ENCODE peak calls at places on chromosomes 6 and 20, in nine cellular contexts. K is testis; H is foreskin fibroblast; G is neural crest cell; I is kidney epithelial cell; J is CD4-positive, alpha-beta T cell; A is uterus; Z is omental fat pad; S is MCF 10A. B is an unnamed sample.

GRCh38 chr6:30889921-30890645 is 5.8 kb downstream of the DDR1 start:
- DNase-seq in K (no peak), H (no peak), G (no peak), I (no peak), J (no peak), A (peak), Z (no peak), S (peak), B (no peak)

GRCh38 chr6:92369309-92369708 is 1050.0 kb downstream of the EPHA7 start:
- DNase-seq in K (no peak), H (no peak), G (no peak), I (no peak), J (no peak), A (no peak), Z (no peak), S (no peak), B (no peak)

GRCh38 chr6:32151885-32152311 is at the start of gene PRRT1:
- DNase-seq in K (no peak), H (peak), G (no peak), I (no peak), J (no peak), A (no peak), Z (no peak), S (no peak), B (no peak)

GRCh38 chr20:2210646-2211556 is 84.9 kb upstream of the TGM3 start:
- DNase-seq in K (peak), H (peak), G (no peak), I (no peak), J (no peak), A (no peak), Z (no peak), S (peak), B (no peak)

GRCh38 chr20:25539742-25540201 is 45.6 kb downstream of the NINL start:
- DNase-seq in K (no peak), H (peak), G (no peak), I (no peak), J (no peak), A (no peak), Z (no peak), S (no peak), B (no peak)

GRCh38 chr6:34065470-34066283 is 80.2 kb downstream of the GRM4 start:
- DNase-seq in K (peak), H (no peak), G (no peak), I (no peak), J (no peak), A (peak), Z (no peak), S (no peak), B (no peak)

GRCh38 chr20:64231621-64232550 is 23.7 kb upstream of the PCMTD2 start:
- DNase-seq in K (no peak), H (no peak), G (no peak), I (no peak), J (no peak), A (no peak), Z (no peak), S (no peak), B (no peak)

GRCh38 chr6:73782911-73783310 is 86.9 kb downstream of the CD109 start:
- DNase-seq in K (no peak), H (no peak), G (no peak), I (no peak), J (no peak), A (no peak), Z (no peak), S (no peak), B (no peak)

GRCh38 chr6:87830834-87831374 is 128.9 kb upstream of the AKIRIN2 start:
- DNase-seq in K (no peak), H (no peak), G (no peak), I (no peak), J (no peak), A (no peak), Z (no peak), S (no peak), B (no peak)

DNA sequence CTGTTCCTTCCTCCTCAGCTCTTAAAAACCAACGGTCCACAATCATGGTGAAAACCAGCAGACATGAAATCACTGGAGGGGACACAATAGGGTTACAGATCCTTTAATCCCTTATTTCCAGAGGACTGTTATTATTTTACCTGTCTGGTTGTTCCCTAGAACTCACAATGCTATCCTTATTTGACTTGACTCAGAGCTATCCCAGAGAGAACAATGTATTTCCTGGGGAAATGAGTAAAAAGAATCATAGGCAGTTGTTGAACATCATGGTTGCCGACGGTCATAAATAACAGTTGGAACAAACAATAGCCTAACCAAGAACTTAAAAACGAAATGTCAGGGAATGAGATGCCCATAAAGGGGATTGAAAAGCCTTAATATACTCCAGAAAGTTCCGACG is 9.3 kb downstream of the OR2H1 start:
- DNase-seq in K (no peak), H (no peak), G (no peak), I (no peak), J (no peak), A (no peak), Z (no peak), S (no peak), B (no peak)
- TF ChIP-seq CTCF in K (no peak), H (no peak), G (no peak), I (no peak), J (no peak), A (no peak), Z (no peak), S (no peak), B (no peak)

DNA sequence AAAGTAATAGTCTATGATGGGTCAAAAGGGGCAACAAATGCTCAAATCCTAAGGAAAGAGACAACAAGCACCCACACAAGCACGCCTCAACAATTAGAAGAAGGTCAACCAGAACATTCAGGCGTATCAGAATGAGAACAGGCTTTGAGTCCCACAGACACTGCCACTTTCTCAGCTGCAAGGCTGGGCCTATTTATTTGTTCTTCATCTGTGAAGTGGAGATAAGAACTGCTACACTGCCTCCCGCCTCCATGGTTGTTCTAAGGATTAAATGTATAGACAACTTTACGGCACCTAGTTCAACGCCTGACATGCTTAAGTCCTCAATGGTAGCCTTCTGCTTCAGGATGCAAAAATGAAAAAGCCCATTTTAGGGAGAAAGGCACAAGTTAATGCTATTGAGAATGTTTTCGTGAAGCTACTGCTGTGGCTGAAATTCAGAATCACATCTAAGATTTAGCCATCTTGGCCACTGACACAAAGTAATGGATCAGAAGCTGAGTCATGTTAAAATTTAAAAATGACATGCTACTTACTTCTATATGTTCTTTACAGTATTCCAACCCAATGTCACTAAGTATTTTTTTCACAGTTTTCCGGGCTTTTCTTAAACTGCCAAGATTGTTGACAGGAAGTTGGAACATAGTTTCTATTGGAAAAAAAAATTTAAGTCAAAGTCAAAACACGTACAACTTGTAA is 27.7 kb downstream of the ADNP start:
- DNase-seq in K (no peak), H (no peak), G (no peak), I (no peak), J (no peak), A (no peak), Z (no peak), S (no peak), B (no peak)
- TF ChIP-seq CTCF in K (no peak), H (no peak), G (no peak), I (no peak), J (no peak), A (no peak), Z (no peak), S (no peak), B (no peak)

GRCh38 chr20:44231713-44232468 is 15.2 kb upstream of the GDAP1L1 start:
- DNase-seq in K (no peak), H (no peak), G (no peak), I (no peak), J (no peak), A (no peak), Z (no peak), S (no peak), B (no peak)
- TF ChIP-seq CTCF in K (no peak), H (no peak), G (no peak), I (no peak), J (no peak), A (no peak), Z (no peak), S (no peak), B (no peak)

GRCh38 chr6:85458782-85459181 is 8.9 kb downstream of the NT5E start:
- DNase-seq in K (no peak), H (peak), G (no peak), I (no peak), J (no peak), A (no peak), Z (no peak), S (peak), B (no peak)

GRCh38 chr6:85459224-85459901 is 9.5 kb downstream of the NT5E start:
- DNase-seq in K (no peak), H (peak), G (no peak), I (no peak), J (no peak), A (no peak), Z (no peak), S (peak), B (no peak)

GRCh38 chr6:85460951-85461805 is 11.3 kb downstream of the NT5E start:
- DNase-seq in K (no peak), H (no peak), G (no peak), I (no peak), J (no peak), A (peak), Z (no peak), S (peak), B (no peak)

GRCh38 chr6:85461806-85462185 is 11.9 kb downstream of the NT5E start:
- DNase-seq in K (no peak), H (no peak), G (no peak), I (no peak), J (no peak), A (no peak), Z (no peak), S (no peak), B (no peak)

DNA sequence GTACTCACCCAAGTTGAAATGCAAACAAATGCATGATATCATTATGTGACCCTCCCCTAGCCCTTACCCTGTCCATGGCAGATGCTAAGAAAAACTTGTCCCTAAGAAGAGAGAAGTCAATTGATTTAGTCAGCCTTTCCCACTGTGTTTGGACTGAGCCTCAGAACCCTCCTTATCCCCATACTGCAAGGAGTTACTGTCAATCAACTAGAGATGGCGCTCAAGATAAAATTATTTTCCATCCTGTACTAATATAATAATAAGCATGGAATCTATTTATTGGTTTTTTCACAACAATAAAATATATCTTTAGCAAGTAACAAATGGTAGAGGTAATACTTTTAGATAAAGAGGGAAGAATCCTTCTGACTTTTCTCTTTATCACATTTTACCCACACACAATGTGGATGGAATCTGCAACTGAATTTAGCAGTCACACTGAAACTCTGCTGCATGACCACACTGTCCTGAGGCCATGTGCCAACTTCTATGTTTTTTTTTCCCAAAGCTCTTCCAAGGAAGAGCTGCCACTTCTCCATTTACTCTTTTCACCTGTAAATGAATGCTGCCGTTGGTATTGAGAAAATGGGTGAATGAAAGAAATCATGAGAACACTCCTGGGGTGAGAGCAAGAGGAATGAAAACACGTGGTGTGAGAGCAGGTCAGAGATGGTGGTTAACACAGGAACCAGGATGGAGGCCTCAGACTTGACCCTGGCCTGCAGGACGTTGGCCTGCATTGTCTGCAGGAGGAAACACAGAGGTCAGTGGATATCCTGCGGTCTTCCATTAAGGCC is 10.5 kb downstream of the NT5E start:
- DNase-seq in K (no peak), H (no peak), G (no peak), I (no peak), J (no peak), A (no peak), Z (no peak), S (no peak), B (peak)
- TF ChIP-seq CTCF in K (no peak), H (no peak), G (no peak), I (no peak), J (no peak), A (no peak), Z (no peak), S (no peak), B (no peak)

DNA sequence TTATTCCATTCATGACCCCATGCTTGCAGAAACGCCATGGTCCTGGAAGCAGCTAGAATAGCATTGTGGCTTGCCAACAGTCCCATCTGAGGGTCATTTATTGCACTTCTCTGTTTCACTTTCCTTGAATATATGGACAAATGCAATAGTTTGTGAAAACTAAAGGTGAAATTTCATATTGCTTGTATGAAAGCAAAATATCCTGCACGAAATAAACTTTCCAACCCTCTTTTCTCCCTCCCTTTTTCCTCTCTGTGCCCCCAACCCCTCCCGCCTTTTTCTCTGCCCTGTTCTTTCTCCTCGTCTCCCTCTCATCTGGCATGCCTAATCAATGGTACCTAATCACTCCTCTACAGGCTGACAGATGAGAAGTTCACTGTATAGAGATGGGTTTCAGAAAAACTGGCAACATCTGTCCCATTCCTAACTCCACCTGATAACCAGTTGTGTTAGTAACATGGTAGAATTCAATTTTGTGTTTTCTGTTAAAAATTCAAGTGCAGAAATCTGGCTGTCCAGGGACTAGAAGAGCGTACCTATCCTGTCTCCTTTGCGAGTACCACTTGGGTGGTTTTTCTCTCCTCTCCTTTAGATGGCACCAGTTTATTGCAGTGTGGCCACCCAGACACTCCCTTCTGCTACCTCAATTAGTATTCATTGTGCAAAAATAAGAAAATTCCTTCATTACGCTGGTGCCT is 198.6 kb downstream of the FOXA2 start:
- DNase-seq in K (no peak), H (no peak), G (no peak), I (no peak), J (no peak), A (no peak), Z (no peak), S (peak), B (no peak)
- TF ChIP-seq CTCF in K (no peak), H (no peak), G (no peak), I (peak), J (no peak), A (no peak), Z (no peak), S (peak), B (no peak)

GRCh38 chr20:41537865-41538264 is 80.3 kb downstream of the CHD6 start:
- DNase-seq in K (no peak), H (no peak), G (no peak), I (no peak), J (no peak), A (no peak), Z (no peak), S (no peak), B (no peak)

GRCh38 chr20:41534842-41535241 is 83.3 kb downstream of the CHD6 start:
- DNase-seq in K (no peak), H (peak), G (no peak), I (no peak), J (no peak), A (no peak), Z (no peak), S (peak), B (no peak)

GRCh38 chr20:41540916-41541315 is 77.3 kb downstream of the CHD6 start:
- DNase-seq in K (no peak), H (peak), G (no peak), I (no peak), J (no peak), A (no peak), Z (no peak), S (no peak), B (no peak)

GRCh38 chr20:41540459-41540858 is 77.7 kb downstream of the CHD6 start:
- DNase-seq in K (no peak), H (no peak), G (no peak), I (no peak), J (no peak), A (no peak), Z (no peak), S (no peak), B (no peak)

DNA sequence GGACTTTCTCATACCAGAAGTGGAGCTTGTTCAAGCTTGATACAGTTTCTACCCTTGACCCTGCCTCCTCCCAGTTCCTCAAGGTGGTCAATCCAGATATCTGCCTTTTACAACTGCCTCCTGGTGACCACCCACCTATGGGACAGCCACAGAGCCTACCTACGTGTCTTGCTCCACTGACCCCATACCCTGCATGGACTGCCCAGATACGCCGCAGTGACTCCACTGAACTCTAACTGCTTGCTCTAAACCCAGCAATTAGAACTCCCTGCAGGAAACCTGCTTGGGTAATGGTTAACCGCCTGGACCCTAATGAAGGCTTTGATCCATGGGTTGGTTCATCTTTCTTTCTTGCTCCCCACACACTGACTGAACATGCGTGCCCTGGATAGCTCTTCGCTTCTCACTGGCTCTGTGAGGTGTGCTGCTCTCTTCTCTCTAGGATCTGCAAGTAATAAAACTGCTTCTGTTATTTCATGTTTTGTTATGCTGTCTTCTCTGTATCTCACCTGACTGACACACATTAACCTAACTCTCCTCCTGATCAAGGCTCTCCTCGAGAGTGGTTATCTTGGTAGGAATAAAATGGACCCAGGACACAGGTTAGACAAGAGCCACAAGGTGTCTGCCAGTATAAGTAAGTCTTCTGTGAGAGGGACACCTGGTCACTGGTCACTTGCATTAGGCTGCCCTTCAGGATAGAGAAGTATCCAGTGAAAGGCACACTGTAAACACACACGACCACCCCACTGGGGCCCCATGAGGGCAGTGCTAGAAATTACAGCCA is 79.2 kb downstream of the CHD6 start:
- DNase-seq in K (no peak), H (no peak), G (no peak), I (peak), J (no peak), A (no peak), Z (no peak), S (no peak), B (no peak)
- TF ChIP-seq CTCF in K (no peak), H (no peak), G (no peak), I (no peak), J (no peak), A (no peak), Z (no peak), S (no peak), B (no peak)

GRCh38 chr6:12150812-12151432 is 138.8 kb downstream of the HIVEP1 start:
- DNase-seq in K (peak), H (peak), G (no peak), I (no peak), J (peak), A (no peak), Z (no peak), S (peak), B (peak)
- TF ChIP-seq CTCF in K (peak), H (peak), G (peak), I (peak), J (peak), A (no peak), Z (no peak), S (peak), B (peak)

GRCh38 chr6:37243131-37243815 is 14.3 kb upstream of the TBC1D22B start:
- DNase-seq in K (no peak), H (no peak), G (no peak), I (no peak), J (no peak), A (no peak), Z (no peak), S (no peak), B (no peak)
- TF ChIP-seq CTCF in K (no peak), H (no peak), G (no peak), I (no peak), J (no peak), A (no peak), Z (no peak), S (no peak), B (no peak)